ENCODE peak calls at places on chromosomes 5 and 9, in nine cellular contexts. A is GM23248, V is sigmoid colon, N is brain microvascular endothelial cell, G is left ventricle myocardium inferior, L is cardiac fibroblast, Y is adipocyte, K is esophagus muscularis mucosa, O is esophagus squamous epithelium. B is an unnamed sample.

GRCh38 chr5:170632985-170633234 is 129.1 kb downstream of the KCNIP1 start:
- DNase-seq in K (no peak), Y (no peak), G (peak; percentile 63), N (no peak), O (no peak), L (no peak), V (peak; percentile 87), A (no peak), B (no peak)

GRCh38 chr5:131633830-131634229 is 1.2 kb downstream of the RAPGEF6 start:
- DNase-seq in K (no peak), L (no peak), G (no peak), Y (no peak), N (no peak), A (no peak), O (no peak), V (no peak), B (no peak)

GRCh38 chr5:172959824-172960799 is 888 bp downstream of the RPL26L1 start:
- DNase-seq in K (no peak), L (no peak), Y (no peak), A (peak; percentile 72), G (no peak), N (no peak), V (no peak), O (no peak), B (no peak)

GRCh38 chr9:134433101-134433500 is 106.8 kb downstream of the RXRA start:
- DNase-seq in A (peak; percentile 83), K (no peak), G (no peak), L (peak; percentile 53), V (peak; percentile 85), Y (peak; percentile 73), O (no peak), N (no peak), B (no peak)

GRCh38 chr9:27548055-27548741 is 18.6 kb upstream of the MOB3B start:
- DNase-seq in N (no peak), L (peak; percentile 68), V (no peak), G (no peak), K (no peak), O (no peak), Y (peak; percentile 85), A (peak; percentile 72), B (no peak)

GRCh38 chr9:76891874-76892273 is 14.0 kb downstream of the PRUNE2 start:
- DNase-seq in L (no peak), G (no peak), A (no peak), Y (no peak), V (no peak), K (no peak), N (no peak), O (no peak), B (no peak)

GRCh38 chr5:92838253-92838652 is 742.8 kb downstream of the NR2F1-AS1 start:
- DNase-seq in O (no peak), K (no peak), N (no peak), V (no peak), L (peak; percentile 12), A (no peak), Y (no peak), G (no peak), B (no peak)

GRCh38 chr5:177427211-177427822 is 841 bp downstream of the GRK6 start:
- DNase-seq in O (no peak), N (no peak), L (no peak), G (no peak), K (no peak), V (no peak), A (peak; percentile 44), Y (peak; percentile 22), B (peak; percentile 21)

GRCh38 chr9:134348404-134349155 is 22.3 kb downstream of the RXRA start:
- DNase-seq in A (no peak), K (no peak), O (no peak), G (no peak), V (no peak), L (no peak), N (no peak), Y (no peak), B (no peak)

GRCh38 chr9:110752766-110753165 is 84.2 kb downstream of the MUSK start:
- DNase-seq in G (no peak), V (no peak), Y (peak; percentile 94), N (peak; percentile 69), O (no peak), A (peak; percentile 96), L (peak; percentile 97), K (no peak), B (no peak)

DNA sequence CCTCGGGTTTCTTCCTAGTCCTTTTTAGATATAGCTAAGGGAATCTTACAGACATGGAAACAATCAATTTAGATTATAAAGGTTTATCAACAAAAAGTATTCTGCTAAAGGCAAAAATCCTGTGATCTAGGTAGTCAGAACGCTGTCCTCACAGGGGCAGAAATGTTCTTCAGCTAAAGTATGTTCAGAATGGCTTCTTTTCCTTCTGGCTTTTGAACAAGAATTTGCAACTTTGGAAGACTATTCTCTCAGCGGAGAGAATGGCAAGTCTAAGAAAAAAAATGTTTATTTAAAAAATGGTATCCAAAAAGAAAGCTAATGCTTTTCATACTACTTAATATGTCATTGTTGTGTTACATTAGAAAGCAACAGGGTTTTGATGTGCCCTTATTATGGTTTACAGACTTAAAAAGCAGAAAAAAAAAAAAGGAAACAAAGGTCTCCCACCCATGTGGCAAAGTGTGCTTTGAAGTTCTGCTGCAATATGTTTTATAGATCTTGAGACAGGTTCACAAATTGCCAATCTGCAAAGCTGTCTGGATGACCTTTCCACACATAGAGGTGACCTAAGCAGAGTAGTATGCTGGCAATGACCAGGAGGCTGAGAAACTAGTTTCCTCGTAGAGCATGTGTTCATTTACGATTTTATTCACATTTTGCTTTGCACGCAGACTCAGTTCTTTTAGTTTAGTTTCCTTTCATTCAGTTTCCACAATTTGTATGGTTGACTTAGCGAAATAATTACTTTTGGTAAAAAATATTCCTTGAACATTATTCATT is 45.1 kb upstream of the PJA2 start:
- DNase-seq in L (peak; percentile 52), O (no peak), K (no peak), A (peak; percentile 85), G (no peak), N (peak; percentile 42), V (no peak), Y (peak; percentile 27), B (no peak)
- H3K4me3 ChIP-seq in L (no peak overlapping the region), O (no peak overlapping the region), K (peak overlapping the region; percentile 2), A (peak overlapping the region; percentile 51), G (no peak overlapping the region), N (no peak overlapping the region), V (no peak overlapping the region), Y (peak overlapping the region; percentile 65), B (no peak overlapping the region)

GRCh38 chr9:126123927-126124326 is 202.7 kb upstream of the MVB12B start:
- DNase-seq in V (no peak), L (no peak), N (no peak), A (no peak), O (no peak), Y (no peak), G (no peak), K (no peak), B (peak; percentile 48)

GRCh38 chr9:126125577-126125976 is 201.1 kb upstream of the MVB12B start:
- DNase-seq in N (no peak), A (no peak), G (no peak), K (peak; percentile 50), O (no peak), Y (no peak), V (no peak), L (peak; percentile 17), B (no peak)

GRCh38 chr9:126126012-126126411 is 200.6 kb upstream of the MVB12B start:
- DNase-seq in K (peak; percentile 89), Y (no peak), A (no peak), N (no peak), O (no peak), G (no peak), L (no peak), V (no peak), B (no peak)

GRCh38 chr9:126125177-126125576 is 201.5 kb upstream of the MVB12B start:
- DNase-seq in Y (peak; percentile 1), V (no peak), K (no peak), L (peak; percentile 28), A (no peak), G (no peak), N (no peak), O (no peak), B (no peak)

DNA sequence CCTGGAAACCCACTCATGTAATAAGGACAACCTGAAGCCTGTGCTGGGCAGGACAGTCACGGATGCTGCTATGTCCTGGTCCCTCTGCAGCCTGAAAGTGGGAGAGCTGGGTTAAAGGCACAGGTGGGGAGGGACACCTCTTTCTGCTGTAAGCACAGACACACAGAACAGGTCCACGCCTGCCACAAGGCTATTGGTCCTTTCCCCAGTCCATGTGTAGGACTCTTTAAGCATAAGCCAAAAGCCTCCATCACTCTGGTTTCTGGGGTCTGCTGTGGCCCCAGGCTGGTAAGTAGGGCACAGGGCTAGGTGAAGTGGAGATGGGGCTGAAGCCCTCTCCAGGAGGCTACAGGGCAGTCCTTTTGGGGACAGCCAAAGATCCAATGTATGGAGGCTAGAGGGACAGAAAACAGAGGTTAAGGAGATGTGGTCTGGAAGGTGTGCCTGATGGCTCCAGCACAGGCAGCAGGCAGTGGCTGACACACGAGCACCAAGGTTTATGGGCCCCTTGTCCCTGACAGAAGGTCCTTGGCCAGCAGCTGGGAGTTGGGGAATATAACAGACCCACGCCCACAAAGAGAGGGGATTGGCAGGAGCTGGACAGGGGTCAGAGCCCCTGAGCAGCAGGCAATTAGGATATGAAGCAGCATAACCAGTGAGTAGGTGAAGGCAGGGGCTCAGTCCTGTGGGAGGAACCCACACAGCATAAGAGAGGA is 203.6 kb upstream of the MVB12B start:
- DNase-seq in G (no peak), N (no peak), K (peak; percentile 88), O (no peak), L (no peak), Y (no peak), V (no peak), A (no peak), B (no peak)
- H3K4me3 ChIP-seq in G (no peak overlapping the region), N (no peak overlapping the region), K (no peak overlapping the region), O (no peak overlapping the region), L (no peak overlapping the region), Y (no peak overlapping the region), V (no peak overlapping the region), A (no peak overlapping the region), B (no peak overlapping the region)

DNA sequence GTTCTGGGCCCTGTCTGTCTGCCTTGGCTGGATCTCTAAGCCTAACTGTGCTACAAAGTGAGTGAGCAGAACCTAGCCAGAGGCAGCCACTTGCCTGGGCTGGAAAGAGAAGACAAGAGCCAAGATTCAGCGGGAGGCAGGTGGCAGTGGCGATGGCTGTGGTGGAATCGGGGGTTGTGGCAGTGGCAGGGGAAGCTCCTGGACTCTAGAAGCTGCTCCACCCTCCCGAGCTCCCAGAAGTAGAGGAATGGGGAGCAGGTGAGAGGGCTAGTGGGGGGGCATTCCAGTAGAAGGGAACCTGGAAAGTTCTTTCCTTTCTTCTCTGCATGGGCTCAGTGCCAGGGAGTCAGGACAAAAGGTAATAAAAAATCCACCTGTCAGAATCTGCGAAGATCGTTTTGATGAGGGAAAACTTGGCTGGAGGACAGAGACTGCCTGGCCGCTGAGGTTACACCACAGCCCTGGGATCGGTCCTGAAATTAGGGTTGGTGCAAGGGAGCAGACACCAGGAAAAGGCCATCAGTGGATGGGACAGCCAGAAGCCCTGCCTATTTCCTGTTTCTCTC is 1.7 kb downstream of the CRAT start:
- DNase-seq in O (no peak), A (no peak), G (no peak), N (no peak), K (no peak), V (no peak), Y (no peak), L (no peak), B (no peak)
- H3K4me3 ChIP-seq in O (peak overlapping the region; percentile 85), A (peak overlapping the region; percentile 96), G (peak overlapping the region; percentile 89), N (no peak overlapping the region), K (peak overlapping the region; percentile 93), V (no peak overlapping the region), Y (peak overlapping the region; percentile 95), L (no peak overlapping the region), B (no peak overlapping the region)

DNA sequence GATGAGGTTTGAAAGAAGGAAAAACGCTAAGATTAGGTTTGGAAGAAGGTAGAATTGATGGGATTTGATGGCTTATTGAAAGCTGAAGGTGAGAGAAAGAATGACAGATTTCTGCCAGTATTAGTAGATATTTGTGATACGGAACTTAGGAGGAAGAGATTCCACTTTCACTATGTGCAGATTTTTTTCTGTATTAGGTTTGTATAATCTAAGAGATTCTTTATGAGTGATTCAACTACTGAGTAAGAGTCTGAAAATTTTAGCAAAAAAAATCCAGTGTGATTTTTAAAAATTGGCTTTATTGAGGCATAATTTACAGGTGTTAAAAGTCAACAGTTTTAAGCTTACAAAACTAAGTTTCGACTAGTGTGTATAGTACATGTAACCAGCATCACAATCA is 54.1 kb downstream of the AP3S1 start:
- DNase-seq in K (no peak), N (no peak), V (no peak), O (no peak), L (no peak), Y (peak; percentile 55), G (no peak), A (peak; percentile 58), B (no peak)
- H3K4me3 ChIP-seq in K (no peak overlapping the region), N (no peak overlapping the region), V (no peak overlapping the region), O (no peak overlapping the region), L (no peak overlapping the region), Y (no peak overlapping the region), G (no peak overlapping the region), A (peak overlapping the region; percentile 44), B (no peak overlapping the region)